ENCODE peak calls at places on chromosomes 12 and 14, in five cellular contexts. One of them, this sample, is unnamed.

GRCh38 chr12:92502417-92503028 is 200.3 kb upstream of the PLEKHG7 start:
- DNase-seq in NB4: peak; percentile 63
- DNase-seq in K562: no peak
- DNase-seq in GM12865: peak; percentile 88
- DNase-seq in cardiac muscle cell: peak; percentile 19
- DNase-seq in this sample: no peak

GRCh38 chr12:103672401-103673119 is 85.5 kb downstream of the STAB2 start:
- DNase-seq in K562: no peak
- DNase-seq in GM12865: no peak
- DNase-seq in cardiac muscle cell: no peak
- DNase-seq in NB4: no peak
- DNase-seq in this sample: no peak

GRCh38 chr12:26623136-26623535 is 209.9 kb downstream of the ITPR2 start:
- DNase-seq in GM12865: no peak
- DNase-seq in cardiac muscle cell: no peak
- DNase-seq in K562: no peak
- DNase-seq in NB4: no peak
- DNase-seq in this sample: no peak

GRCh38 chr14:74860899-74861733 is 14.8 kb downstream of the PROX2 start:
- DNase-seq in NB4: peak; percentile 84
- DNase-seq in K562: peak; percentile 79
- DNase-seq in cardiac muscle cell: peak; percentile 89
- DNase-seq in GM12865: peak; percentile 90
- DNase-seq in this sample: peak; percentile 93

GRCh38 chr12:116166306-116166705 is 111.2 kb downstream of the MED13L start:
- DNase-seq in K562: no peak
- DNase-seq in NB4: no peak
- DNase-seq in cardiac muscle cell: peak; percentile 23
- DNase-seq in GM12865: no peak
- DNase-seq in this sample: no peak

GRCh38 chr14:104881369-104881979 is 16.4 kb downstream of the CEP170B start:
- DNase-seq in K562: no peak
- DNase-seq in cardiac muscle cell: no peak
- DNase-seq in GM12865: peak; percentile 30
- DNase-seq in NB4: peak; percentile 34
- DNase-seq in this sample: no peak

GRCh38 chr14:61894452-61895077 is 132.3 kb downstream of the SNAPC1 start:
- DNase-seq in K562: peak; percentile 40
- DNase-seq in GM12865: peak; percentile 78
- DNase-seq in cardiac muscle cell: peak; percentile 80
- DNase-seq in NB4: peak; percentile 64
- DNase-seq in this sample: peak; percentile 72

GRCh38 chr14:95287176-95287754 is 32.4 kb downstream of the CLMN start:
- DNase-seq in NB4: no peak
- DNase-seq in cardiac muscle cell: no peak
- DNase-seq in K562: no peak
- DNase-seq in GM12865: no peak
- DNase-seq in this sample: no peak

GRCh38 chr14:102590667-102591099 is 1.8 kb upstream of the RCOR1 start:
- DNase-seq in cardiac muscle cell: peak; percentile 67
- DNase-seq in K562: peak; percentile 38
- DNase-seq in NB4: peak; percentile 45
- DNase-seq in GM12865: peak; percentile 29
- DNase-seq in this sample: no peak

GRCh38 chr12:1966561-1967211 is 37.6 kb downstream of the DCP1B start:
- DNase-seq in K562: no peak
- DNase-seq in NB4: no peak
- DNase-seq in cardiac muscle cell: no peak
- DNase-seq in GM12865: no peak
- DNase-seq in this sample: no peak

GRCh38 chr14:100290607-100291304 is 15.5 kb downstream of the SLC25A29 start:
- DNase-seq in NB4: no peak
- DNase-seq in GM12865: no peak
- DNase-seq in cardiac muscle cell: no peak
- DNase-seq in K562: no peak
- DNase-seq in this sample: peak; percentile 40

GRCh38 chr12:82800185-82800584 is 113.5 kb downstream of the TMTC2 start:
- DNase-seq in K562: no peak
- DNase-seq in NB4: no peak
- DNase-seq in GM12865: no peak
- DNase-seq in cardiac muscle cell: no peak
- DNase-seq in this sample: no peak

GRCh38 chr14:104794641-104795467 is 694 bp downstream of the AKT1 start:
- DNase-seq in K562: peak; percentile 64
- DNase-seq in GM12865: peak; percentile 39
- DNase-seq in NB4: peak; percentile 49
- DNase-seq in cardiac muscle cell: peak; percentile 32
- DNase-seq in this sample: no peak

GRCh38 chr12:79455314-79455713 is 235.4 kb downstream of the PAWR start:
- DNase-seq in GM12865: no peak
- DNase-seq in NB4: no peak
- DNase-seq in cardiac muscle cell: peak; percentile 57
- DNase-seq in K562: no peak
- DNase-seq in this sample: no peak

GRCh38 chr12:95634622-95635621 is 83.6 kb upstream of the USP44 start:
- DNase-seq in NB4: no peak
- DNase-seq in GM12865: no peak
- DNase-seq in cardiac muscle cell: no peak
- DNase-seq in K562: no peak
- DNase-seq in this sample: no peak

GRCh38 chr14:58082491-58083098 is 69.4 kb downstream of the ARMH4 start:
- DNase-seq in NB4: peak; percentile 26
- DNase-seq in K562: peak; percentile 4
- DNase-seq in GM12865: no peak
- DNase-seq in cardiac muscle cell: peak; percentile 84
- DNase-seq in this sample: no peak

GRCh38 chr14:71060795-71061455 is 153.7 kb downstream of the PCNX1 start:
- DNase-seq in GM12865: no peak
- DNase-seq in NB4: no peak
- DNase-seq in K562: no peak
- DNase-seq in cardiac muscle cell: peak; percentile 60
- DNase-seq in this sample: no peak

GRCh38 chr14:105204206-105204930 is 23.3 kb upstream of the NUDT14 start:
- DNase-seq in GM12865: no peak
- DNase-seq in cardiac muscle cell: no peak
- DNase-seq in K562: no peak
- DNase-seq in NB4: no peak
- DNase-seq in this sample: peak; percentile 90

GRCh38 chr12:130434560-130434959 is 96.9 kb downstream of the PIWIL1 start:
- DNase-seq in GM12865: no peak
- DNase-seq in NB4: no peak
- DNase-seq in K562: no peak
- DNase-seq in cardiac muscle cell: no peak
- DNase-seq in this sample: peak; percentile 59

GRCh38 chr14:75126121-75126544 is 715 bp downstream of the NEK9 start:
- DNase-seq in NB4: peak; percentile 63
- DNase-seq in K562: no peak
- DNase-seq in GM12865: peak; percentile 25
- DNase-seq in cardiac muscle cell: no peak
- DNase-seq in this sample: no peak

GRCh38 chr12:109621271-109621671 is 47.7 kb downstream of the MVK start:
- DNase-seq in K562: no peak
- DNase-seq in NB4: no peak
- DNase-seq in cardiac muscle cell: peak; percentile 39
- DNase-seq in GM12865: no peak
- DNase-seq in this sample: no peak

GRCh38 chr12:25352078-25352918 is 101.6 kb upstream of the KRAS start:
- DNase-seq in GM12865: no peak
- DNase-seq in NB4: no peak
- DNase-seq in K562: no peak
- DNase-seq in cardiac muscle cell: peak; percentile 60
- DNase-seq in this sample: no peak

GRCh38 chr12:113088037-113088436 is 31.5 kb downstream of the DTX1 start:
- DNase-seq in GM12865: no peak
- DNase-seq in K562: no peak
- DNase-seq in NB4: no peak
- DNase-seq in cardiac muscle cell: no peak
- DNase-seq in this sample: no peak

GRCh38 chr12:113090740-113091139 is 34.2 kb downstream of the DTX1 start:
- DNase-seq in NB4: peak; percentile 35
- DNase-seq in cardiac muscle cell: no peak
- DNase-seq in K562: no peak
- DNase-seq in GM12865: no peak
- DNase-seq in this sample: no peak

GRCh38 chr12:113087193-113087592 is 30.7 kb downstream of the DTX1 start:
- DNase-seq in GM12865: no peak
- DNase-seq in cardiac muscle cell: no peak
- DNase-seq in K562: no peak
- DNase-seq in NB4: peak; percentile 51
- DNase-seq in this sample: no peak

GRCh38 chr12:113089839-113090238 is 33.3 kb downstream of the DTX1 start:
- DNase-seq in K562: no peak
- DNase-seq in NB4: no peak
- DNase-seq in GM12865: no peak
- DNase-seq in cardiac muscle cell: no peak
- DNase-seq in this sample: no peak

DNA sequence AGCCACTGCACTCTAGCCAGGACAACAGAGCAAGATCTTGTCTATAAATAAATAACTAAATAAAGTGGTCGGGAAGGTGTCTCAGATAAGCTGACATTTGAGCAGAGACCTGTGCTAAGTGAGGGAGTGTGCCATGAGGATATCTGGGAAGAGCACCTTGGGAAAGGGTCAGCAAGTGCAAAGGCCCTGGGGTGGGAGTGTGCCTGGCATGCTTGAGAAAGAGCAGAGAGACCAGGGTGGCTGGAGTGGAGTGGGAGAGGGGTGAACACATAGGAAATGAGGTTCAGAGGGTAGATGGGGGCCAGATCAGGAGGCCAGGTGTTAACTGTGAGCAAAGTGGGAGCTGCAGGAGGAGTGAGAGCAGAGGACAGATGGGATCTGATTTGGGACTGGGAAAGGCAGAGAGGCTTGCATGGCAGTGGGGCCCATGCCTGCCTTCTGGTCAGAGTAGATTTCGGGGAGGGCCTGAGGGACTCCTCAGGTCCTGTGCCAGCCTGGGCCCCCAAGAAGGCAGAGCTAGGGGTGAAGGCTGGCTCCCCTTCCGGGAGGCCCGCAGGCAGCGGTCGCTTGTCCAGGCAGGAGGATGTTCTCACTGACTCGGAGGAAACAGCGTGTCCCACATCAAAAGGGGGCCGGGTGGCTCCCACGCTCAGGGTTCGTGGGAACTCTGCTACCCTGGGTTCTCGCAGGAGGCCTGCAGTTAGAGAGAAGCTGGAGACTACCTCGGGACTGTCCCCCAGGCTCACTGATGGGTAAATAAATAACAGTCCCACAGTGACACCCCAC is 32.6 kb downstream of the DTX1 start:
- DNase-seq in cardiac muscle cell: no peak
- DNase-seq in K562: no peak
- DNase-seq in NB4: no peak
- DNase-seq in GM12865: peak; percentile 76
- DNase-seq in this sample: no peak
- H3K4me3 ChIP-seq in cardiac muscle cell: no peak overlapping the region
- H3K4me3 ChIP-seq in K562: no peak overlapping the region
- H3K4me3 ChIP-seq in NB4: no peak overlapping the region
- H3K4me3 ChIP-seq in GM12865: no peak overlapping the region
- H3K4me3 ChIP-seq in this sample: no peak overlapping the region

GRCh38 chr12:105723534-105723933 is 393.0 kb downstream of the C12orf75 start:
- DNase-seq in K562: no peak
- DNase-seq in NB4: no peak
- DNase-seq in cardiac muscle cell: no peak
- DNase-seq in GM12865: no peak
- DNase-seq in this sample: no peak
- TF ChIP-seq CTCF in K562: no peak
- TF ChIP-seq CTCF in NB4: no peak
- TF ChIP-seq CTCF in cardiac muscle cell: no peak
- TF ChIP-seq CTCF in GM12865: no peak
- TF ChIP-seq CTCF in this sample: no peak

GRCh38 chr14:64761441-64762043 is 57.3 kb downstream of the PLEKHG3 start:
- DNase-seq in K562: no peak
- DNase-seq in cardiac muscle cell: no peak
- DNase-seq in GM12865: no peak
- DNase-seq in NB4: peak; percentile 26
- DNase-seq in this sample: no peak
- H3K4me3 ChIP-seq in K562: no peak overlapping the region
- H3K4me3 ChIP-seq in cardiac muscle cell: no peak overlapping the region
- H3K4me3 ChIP-seq in GM12865: no peak overlapping the region
- H3K4me3 ChIP-seq in NB4: no peak overlapping the region
- H3K4me3 ChIP-seq in this sample: no peak overlapping the region

GRCh38 chr12:12562016-12562483 is 613 bp downstream of the DUSP16 start:
- DNase-seq in K562: peak; percentile 55
- DNase-seq in cardiac muscle cell: peak; percentile 50
- DNase-seq in NB4: peak; percentile 50
- DNase-seq in GM12865: peak; percentile 57
- DNase-seq in this sample: peak; percentile 72

GRCh38 chr12:12560587-12561304 is 1.9 kb downstream of the DUSP16 start:
- DNase-seq in GM12865: peak; percentile 85
- DNase-seq in NB4: peak; percentile 81
- DNase-seq in cardiac muscle cell: peak; percentile 76
- DNase-seq in K562: no peak
- DNase-seq in this sample: no peak

GRCh38 chr12:12563529-12563928 is 866 bp upstream of the DUSP16 start:
- DNase-seq in K562: no peak
- DNase-seq in GM12865: no peak
- DNase-seq in cardiac muscle cell: peak; percentile 18
- DNase-seq in NB4: no peak
- DNase-seq in this sample: no peak

GRCh38 chr12:12561305-12562015 is 1.2 kb downstream of the DUSP16 start:
- DNase-seq in NB4: peak; percentile 69
- DNase-seq in cardiac muscle cell: peak; percentile 64
- DNase-seq in K562: no peak
- DNase-seq in GM12865: peak; percentile 60
- DNase-seq in this sample: peak; percentile 84

DNA sequence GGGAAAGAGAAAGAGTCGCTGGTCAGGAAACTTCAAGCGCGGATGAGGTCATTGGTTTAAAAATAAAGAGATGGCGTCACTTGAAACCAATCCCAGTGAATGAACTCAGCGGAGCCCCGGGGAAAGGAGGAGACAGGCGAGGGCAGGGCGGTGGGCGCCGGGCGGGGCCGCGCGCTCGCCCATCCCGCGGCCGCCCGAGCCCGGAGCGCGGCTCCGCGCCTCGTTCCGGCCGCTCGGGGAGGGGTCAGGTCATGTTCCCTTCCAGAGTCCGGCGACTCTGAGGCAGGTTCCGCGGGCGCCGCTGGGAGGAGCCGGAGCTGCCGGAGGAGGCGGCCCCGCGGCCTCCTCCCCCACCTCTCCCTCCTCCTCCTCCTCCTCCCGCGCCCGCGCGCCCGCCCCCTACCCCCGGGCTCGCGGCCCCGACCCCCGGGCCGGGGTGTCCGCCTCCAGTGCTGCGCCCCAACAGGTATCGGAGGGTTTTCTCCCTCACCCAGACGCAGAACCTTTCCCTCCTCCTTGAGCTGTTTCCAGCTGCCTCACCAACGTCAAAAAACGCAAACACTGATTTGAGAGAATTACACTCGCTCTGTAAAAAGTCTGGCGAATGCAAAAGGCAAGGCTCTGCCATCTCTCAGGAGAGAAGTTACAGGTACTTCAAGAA is at the start of gene DUSP16:
- DNase-seq in K562: peak; percentile 81
- DNase-seq in GM12865: peak; percentile 93
- DNase-seq in NB4: peak; percentile 79
- DNase-seq in cardiac muscle cell: peak; percentile 97
- DNase-seq in this sample: peak; percentile 97
- TF ChIP-seq CTCF in K562: peak; percentile 27
- TF ChIP-seq CTCF in GM12865: peak; percentile 3
- TF ChIP-seq CTCF in NB4: no peak
- TF ChIP-seq CTCF in cardiac muscle cell: no peak
- TF ChIP-seq CTCF in this sample: no peak